ENCODE peak calls at places on chromosomes 16 and 17, in eight cellular contexts. J is NCI-H1436 treated with DMSO at 0.1 percent for 48 hours, V is stomach, L is foreskin fibroblast, P is endothelial cell of umbilical vein, K is AG08395, S is Caco-2, O is GF-D8. H is an unnamed sample.

GRCh38 chr17:63399856-63400255 is 46.2 kb downstream of the CYB561 start:
- DNase-seq in L (peak; percentile 81), O (no peak), V (peak; percentile 40), S (no peak), P (no peak), K (peak; percentile 56), J (no peak), H (no peak)

GRCh38 chr17:65158081-65158480 is 20.9 kb downstream of the RGS9 start:
- DNase-seq in L (no peak), S (no peak), K (no peak), V (no peak), O (no peak), P (no peak), J (no peak), H (no peak)

GRCh38 chr17:82937411-82938371 is 97.9 kb upstream of the ZNF750 start:
- DNase-seq in O (no peak), V (peak; percentile 4), L (no peak), S (no peak), P (no peak), J (no peak), K (no peak), H (no peak)

GRCh38 chr16:87149051-87149450 is 168.1 kb downstream of the C16orf95 start:
- DNase-seq in S (no peak), L (peak; percentile 56), J (no peak), P (no peak), K (no peak), O (no peak), V (no peak), H (no peak)

GRCh38 chr16:72172105-72173034 is at the start of gene PMFBP1:
- DNase-seq in V (no peak), K (peak; percentile 55), L (peak; percentile 67), O (peak; percentile 46), P (peak; percentile 62), J (no peak), S (peak; percentile 17), H (no peak)

GRCh38 chr16:4323845-4324478 is 8.1 kb downstream of the GLIS2 start:
- DNase-seq in K (peak; percentile 88), L (peak; percentile 80), P (no peak), J (no peak), S (no peak), V (peak; percentile 72), O (no peak), H (peak; percentile 70)

GRCh38 chr16:86061771-86062170 is 162.8 kb downstream of the IRF8 start:
- DNase-seq in J (no peak), P (no peak), V (no peak), S (no peak), L (no peak), O (no peak), K (no peak), H (no peak)

GRCh38 chr17:79907855-79908254 is 68.6 kb upstream of the CBX4 start:
- DNase-seq in P (peak; percentile 63), O (no peak), L (peak; percentile 23), K (no peak), J (no peak), V (no peak), S (no peak), H (no peak)

GRCh38 chr17:79425686-79426085 is 185.2 kb downstream of the RBFOX3 start:
- DNase-seq in O (no peak), L (no peak), K (no peak), V (no peak), P (no peak), J (no peak), S (no peak), H (no peak)

GRCh38 chr17:44829558-44830358 is at the start of gene GJC1:
- DNase-seq in K (peak; percentile 47), V (no peak), L (peak; percentile 65), O (no peak), J (no peak), P (peak; percentile 58), S (peak; percentile 65), H (peak; percentile 35)

GRCh38 chr16:25643633-25644032 is 48.1 kb upstream of the HS3ST4 start:
- DNase-seq in L (no peak), J (no peak), O (no peak), V (no peak), K (no peak), S (no peak), P (no peak), H (no peak)

GRCh38 chr17:63029520-63029919 is 63.5 kb downstream of the TANC2 start:
- DNase-seq in S (no peak), V (no peak), K (peak; percentile 46), J (no peak), O (no peak), P (peak; percentile 34), L (peak; percentile 64), H (no peak)

GRCh38 chr16:68401871-68402747 is 46.2 kb downstream of the SMPD3 start:
- DNase-seq in K (peak; percentile 84), S (no peak), L (peak; percentile 67), O (no peak), J (no peak), V (no peak), P (no peak), H (no peak)

GRCh38 chr17:1958134-1958881 is 66.8 kb downstream of the RTN4RL1 start:
- DNase-seq in J (peak; percentile 69), S (no peak), V (no peak), O (peak; percentile 42), L (peak; percentile 59), K (peak; percentile 61), P (no peak), H (no peak)

GRCh38 chr17:64984776-64985521 is 65.7 kb upstream of the LRRC37A3 start:
- DNase-seq in L (peak; percentile 25), V (no peak), P (peak; percentile 34), S (peak; percentile 59), O (peak; percentile 53), K (no peak), J (no peak), H (no peak)

GRCh38 chr17:40602445-40603443 is 37.5 kb upstream of the CCR7 start:
- DNase-seq in V (no peak), P (no peak), J (no peak), L (no peak), O (no peak), K (no peak), S (no peak), H (no peak)

GRCh38 chr16:49495596-49496355 is 122.2 kb downstream of the C16orf78 start:
- DNase-seq in S (no peak), V (no peak), O (no peak), L (no peak), J (no peak), K (no peak), P (no peak), H (no peak)

GRCh38 chr17:59401274-59401673 is 69.8 kb downstream of the YPEL2 start:
- DNase-seq in O (no peak), K (no peak), L (no peak), S (no peak), P (no peak), J (no peak), V (no peak), H (no peak)

GRCh38 chr16:55367301-55367745 is 43.3 kb downstream of the IRX6 start:
- DNase-seq in O (no peak), K (peak; percentile 27), S (no peak), J (no peak), V (no peak), L (peak; percentile 10), P (no peak), H (no peak)

GRCh38 chr16:83615553-83615952 is 192.2 kb upstream of the HSBP1 start:
- DNase-seq in S (no peak), O (no peak), V (no peak), K (peak; percentile 41), J (no peak), P (peak; percentile 5), L (no peak), H (no peak)

GRCh38 chr17:82200135-82200534 is 12.5 kb downstream of the CCDC57 start:
- DNase-seq in K (no peak), O (no peak), L (no peak), V (no peak), J (no peak), P (no peak), S (no peak), H (no peak)

GRCh38 chr16:79885320-79885719 is 284.8 kb upstream of the MAF start:
- DNase-seq in S (peak; percentile 14), P (no peak), O (no peak), V (no peak), L (no peak), K (no peak), J (no peak), H (no peak)

GRCh38 chr17:80760501-80760900 is 215.9 kb downstream of the RPTOR start:
- DNase-seq in K (no peak), L (no peak), S (no peak), O (peak; percentile 16), V (peak; percentile 77), P (peak; percentile 48), J (peak; percentile 86), H (peak; percentile 75)

GRCh38 chr17:79808763-79809529 is 12.1 kb upstream of the CBX8 start:
- DNase-seq in K (no peak), J (peak; percentile 74), P (no peak), S (peak; percentile 60), V (peak; percentile 66), L (no peak), O (peak; percentile 25), H (peak; percentile 96)

GRCh38 chr16:83806721-83807120 is 1.1 kb upstream of the HSBP1 start:
- DNase-seq in J (no peak), K (no peak), L (no peak), P (no peak), S (no peak), O (no peak), V (no peak), H (no peak)

GRCh38 chr16:57266531-57267268 is 17.8 kb downstream of the PLLP start:
- DNase-seq in V (peak; percentile 61), P (peak; percentile 27), K (no peak), J (no peak), S (no peak), O (no peak), L (no peak), H (no peak)

GRCh38 chr17:30225112-30225511 is 10.4 kb downstream of the SLC6A4 start:
- DNase-seq in O (no peak), K (no peak), J (no peak), S (no peak), P (no peak), V (no peak), L (no peak), H (no peak)

GRCh38 chr16:85391175-85391707 is 221.9 kb upstream of the GSE1 start:
- DNase-seq in K (no peak), P (no peak), V (no peak), S (no peak), L (no peak), O (no peak), J (no peak), H (no peak)

GRCh38 chr17:42072323-42073187 is 22.2 kb upstream of the C17orf113 start:
- DNase-seq in O (no peak), L (no peak), J (no peak), V (peak; percentile 48), P (no peak), K (no peak), S (peak; percentile 52), H (peak; percentile 55)

GRCh38 chr17:64205804-64206203 is 57.3 kb downstream of the TEX2 start:
- DNase-seq in J (no peak), V (no peak), S (no peak), O (no peak), P (no peak), K (no peak), L (no peak), H (no peak)

GRCh38 chr16:85963746-85964370 is 64.9 kb downstream of the IRF8 start:
- DNase-seq in J (no peak), K (no peak), P (no peak), V (peak; percentile 50), S (no peak), L (peak; percentile 13), O (no peak), H (no peak)

GRCh38 chr17:28342313-28342712 is 6.8 kb downstream of the TNFAIP1 start:
- DNase-seq in S (no peak), V (no peak), J (no peak), P (no peak), L (no peak), K (no peak), O (no peak), H (no peak)

H was measured in T47D.